ENCODE peak calls at places on chromosomes 6 and 20, in eight cellular contexts. I, D, L, F, U, V, T and W are unnamed samples. For H3K4me1, the result is how much of the 10 kb centered on the place peaks cover.

GRCh38 chr6:8065519-8065911 is 1.3 kb upstream of the BLOC1S5 start:
- DNase-seq in U (no peak), T (no peak), V (no peak), F (no peak), D (no peak), L (no peak), I (peak), W (no peak)

GRCh38 chr6:133368664-133369063 is 127.5 kb downstream of the EYA4 start:
- DNase-seq in V (no peak), F (no peak), U (no peak), L (peak), D (no peak), T (no peak), I (peak), W (no peak)

GRCh38 chr6:43893073-43893472 is 123.1 kb downstream of the VEGFA start:
- DNase-seq in T (no peak), V (no peak), I (no peak), F (no peak), L (no peak), D (no peak), U (no peak), W (no peak)

GRCh38 chr20:8155229-8155628 is 23.2 kb downstream of the PLCB1 start:
- DNase-seq in T (no peak), D (no peak), U (no peak), I (peak), L (peak), V (no peak), F (no peak), W (no peak)

GRCh38 chr20:5722927-5723326 is 27.3 kb upstream of the SHLD1 start:
- DNase-seq in D (no peak), L (no peak), V (no peak), I (no peak), F (no peak), T (no peak), U (no peak), W (no peak)

GRCh38 chr6:144416244-144416643 is 131.1 kb downstream of the UTRN start:
- DNase-seq in D (no peak), L (no peak), T (no peak), I (no peak), V (no peak), U (no peak), F (no peak), W (no peak)

GRCh38 chr20:34750484-34750883 is 46.3 kb downstream of the TP53INP2 start:
- DNase-seq in V (no peak), F (no peak), I (peak), L (no peak), T (no peak), D (no peak), U (no peak), W (no peak)

GRCh38 chr6:149405823-149406765 is 6.0 kb downstream of the SUMO4 start:
- DNase-seq in L (no peak), F (no peak), T (no peak), U (no peak), V (no peak), D (no peak), I (peak), W (no peak)

GRCh38 chr6:21742238-21742660 is 148.7 kb downstream of the SOX4 start:
- DNase-seq in I (peak), L (peak), D (no peak), F (no peak), T (no peak), V (no peak), U (no peak), W (no peak)

GRCh38 chr20:13325033-13325432 is 104.0 kb downstream of the ISM1 start:
- DNase-seq in V (no peak), D (no peak), T (peak), U (no peak), I (peak), F (no peak), L (peak), W (no peak)

GRCh38 chr6:158803733-158804143 is 15.4 kb downstream of the EZR start:
- DNase-seq in I (no peak), T (peak), D (no peak), U (peak), V (no peak), F (no peak), L (peak), W (no peak)

GRCh38 chr6:36616888-36617521 is 22.8 kb downstream of the SRSF3 start:
- DNase-seq in L (peak), I (no peak), U (no peak), D (no peak), T (no peak), V (no peak), F (peak), W (peak)

GRCh38 chr6:127459231-127459641 is at the start of gene KIAA0408:
- DNase-seq in U (peak), D (no peak), F (no peak), T (no peak), V (peak), I (peak), L (peak), W (peak)

GRCh38 chr6:127460465-127460864 is 1.3 kb upstream of the KIAA0408 start:
- DNase-seq in I (no peak), U (no peak), T (no peak), F (no peak), V (no peak), D (no peak), L (no peak), W (no peak)

GRCh38 chr6:127457444-127458064 is 1.6 kb downstream of the KIAA0408 start:
- DNase-seq in U (no peak), L (peak), D (no peak), T (peak), F (no peak), V (no peak), I (peak), W (peak)

GRCh38 chr6:127458190-127458589 is 999 bp downstream of the KIAA0408 start:
- DNase-seq in U (no peak), I (no peak), D (no peak), V (no peak), T (no peak), F (no peak), L (no peak), W (no peak)

GRCh38 chr6:127458817-127459216 is 372 bp downstream of the KIAA0408 start:
- DNase-seq in I (peak), D (no peak), F (no peak), V (no peak), U (no peak), L (peak), T (no peak), W (no peak)
- H3K27ac ChIP-seq in I (no peak), D (no peak), F (no peak), V (peak), U (peak), L (no peak), T (no peak), W (peak)

GRCh38 chr20:44582321-44583025 is at the start of gene PKIG:
- DNase-seq in T (peak), F (no peak), U (peak), V (peak), I (peak), D (no peak), L (no peak), W (no peak)
- H3K4me3 ChIP-seq in T (peak), F (no peak), U (peak), V (peak), I (peak), D (no peak), L (no peak), W (peak)

GRCh38 chr6:33431880-33432541 is 12.1 kb downstream of the SYNGAP1 start:
- DNase-seq in L (no peak), I (no peak), F (no peak), T (peak), U (no peak), V (no peak), D (no peak), W (no peak)
- H3K4me1 ChIP-seq in L (under half), I (under half), F (under half), T (half or more), U (under half), V (under half), D (half or more), W (under half)

GRCh38 chr6:142854589-142855488 is 90.1 kb downstream of the HIVEP2 start:
- DNase-seq in F (no peak), V (no peak), T (no peak), I (no peak), D (no peak), U (no peak), L (no peak), W (no peak)
- H3K27ac ChIP-seq in F (no peak), V (peak), T (no peak), I (no peak), D (peak), U (no peak), L (peak), W (peak)